ENCODE peak calls at places on chromosome 20, in seven cellular contexts. G is stimulated activated CD4-positive, alpha-beta T cell treated with anti-CD3 and anti-CD28 coated beads, Interleukin-1b, Interleukin-23, amount 100 ng/mL, for 24 hours; B is activated CD4-positive, alpha-beta T cell treated with anti-CD3 and anti-CD28 coated beads for 36 hours; N is NCI-H226; Z is EL; X is mesothelial cell of epicardium; C is iris pigment epithelial cell. H is an unnamed sample.

GRCh38 chr20:14334306-14334930 is 3.0 kb downstream of the FLRT3 start:
- DNase-seq in B (no peak), X (no peak), G (no peak), N (no peak), Z (peak), C (peak), H (peak)

GRCh38 chr20:43669332-43669731 is 2.4 kb downstream of the MYBL2 start:
- DNase-seq in X (no peak), B (no peak), G (no peak), C (peak), N (peak), Z (peak), H (peak)

GRCh38 chr20:41476446-41476845 is 109.8 kb upstream of the EMILIN3 start:
- DNase-seq in C (no peak), B (no peak), Z (no peak), G (no peak), N (no peak), X (no peak), H (no peak)

GRCh38 chr20:23627501-23627900 is 10.3 kb downstream of the CST3 start:
- DNase-seq in B (no peak), N (no peak), C (peak), X (no peak), G (no peak), Z (no peak), H (peak)

GRCh38 chr20:40470313-40471260 is 218.4 kb downstream of the MAFB start:
- DNase-seq in X (no peak), Z (no peak), C (no peak), N (no peak), B (no peak), G (no peak), H (no peak)

GRCh38 chr20:45248609-45249008 is 5.8 kb downstream of the SLPI start:
- DNase-seq in N (no peak), C (no peak), B (no peak), X (no peak), Z (no peak), G (no peak), H (no peak)

GRCh38 chr20:13819885-13820645 is 35.2 kb downstream of the NDUFAF5 start:
- DNase-seq in N (peak), Z (peak), G (no peak), B (peak), C (peak), X (no peak), H (peak)

GRCh38 chr20:1322511-1323245 is 6.3 kb downstream of the SDCBP2 start:
- DNase-seq in X (no peak), G (no peak), C (peak), N (peak), Z (peak), B (no peak), H (peak)

GRCh38 chr20:17786221-17786718 is 86.5 kb downstream of the BANF2 start:
- DNase-seq in X (no peak), Z (peak), C (peak), B (no peak), N (no peak), G (no peak), H (peak)

GRCh38 chr20:63177134-63177784 is 38.7 kb downstream of the YTHDF1 start:
- DNase-seq in X (no peak), G (no peak), Z (no peak), N (no peak), C (no peak), B (peak), H (no peak)

GRCh38 chr20:4008026-4008413 is 7.3 kb downstream of the RNF24 start:
- DNase-seq in Z (no peak), B (no peak), X (no peak), C (no peak), G (no peak), N (no peak), H (no peak)

GRCh38 chr20:45950330-45950646 is 15.8 kb downstream of the PCIF1 start:
- DNase-seq in C (no peak), Z (no peak), G (no peak), B (no peak), N (no peak), X (no peak), H (no peak)

GRCh38 chr20:32891491-32891890 is 32.8 kb downstream of the EFCAB8 start:
- DNase-seq in B (no peak), G (no peak), Z (no peak), N (no peak), C (no peak), X (no peak), H (no peak)

GRCh38 chr20:53163486-53163885 is 191.3 kb downstream of the TSHZ2 start:
- DNase-seq in B (peak), C (peak), Z (no peak), N (no peak), X (no peak), G (no peak), H (no peak)

GRCh38 chr20:48294942-48295341 is 509.7 kb upstream of the SULF2 start:
- DNase-seq in N (no peak), X (no peak), B (no peak), C (no peak), G (no peak), Z (no peak), H (no peak)

GRCh38 chr20:43681991-43682410 is 15.1 kb downstream of the MYBL2 start:
- DNase-seq in Z (no peak), X (no peak), B (peak), G (no peak), C (no peak), N (no peak), H (no peak)

GRCh38 chr20:38414769-38415450 is 20.2 kb downstream of the SNHG17 start:
- DNase-seq in N (no peak), B (no peak), Z (no peak), X (no peak), C (no peak), G (no peak), H (no peak)

GRCh38 chr20:5430670-5431069 is 113.9 kb upstream of the PROKR2 start:
- DNase-seq in N (no peak), G (no peak), Z (no peak), C (no peak), X (no peak), B (no peak), H (no peak)

H was measured in fibroblast of villous mesenchyme.